ENCODE peak calls at places on chromosomes 3 and 15, in nine cellular contexts. One of them, this sample, is unnamed.
A peak's percentile ranks its signal among the peaks of the same experiment; 100 is the strongest.

GRCh38 chr3:1380926-1381646 is 288.3 kb downstream of the CNTN6 start:
- DNase-seq in cardiac muscle cell: no peak
- DNase-seq in fibroblast of pulmonary artery: no peak
- DNase-seq in GM06990: peak; percentile 3
- DNase-seq in astrocyte of the spinal cord: no peak
- DNase-seq in foreskin fibroblast: no peak
- DNase-seq in OCI-LY7: peak; percentile 24
- DNase-seq in body of pancreas: no peak
- DNase-seq in GM12865: peak; percentile 1
- DNase-seq in this sample: no peak

GRCh38 chr3:67646586-67647234 is 7.7 kb downstream of the SUCLG2 start:
- DNase-seq in astrocyte of the spinal cord: peak; percentile 52
- DNase-seq in GM06990: no peak
- DNase-seq in OCI-LY7: no peak
- DNase-seq in GM12865: no peak
- DNase-seq in cardiac muscle cell: peak; percentile 43
- DNase-seq in foreskin fibroblast: no peak
- DNase-seq in body of pancreas: no peak
- DNase-seq in fibroblast of pulmonary artery: peak; percentile 30
- DNase-seq in this sample: no peak

GRCh38 chr3:101898752-101899169 is 49.4 kb downstream of the NFKBIZ start:
- DNase-seq in GM12865: peak; percentile 79
- DNase-seq in cardiac muscle cell: no peak
- DNase-seq in fibroblast of pulmonary artery: no peak
- DNase-seq in GM06990: peak; percentile 83
- DNase-seq in OCI-LY7: peak; percentile 91
- DNase-seq in foreskin fibroblast: no peak
- DNase-seq in body of pancreas: no peak
- DNase-seq in astrocyte of the spinal cord: no peak
- DNase-seq in this sample: no peak

GRCh38 chr3:188402229-188402628 is 248.3 kb downstream of the LPP start:
- DNase-seq in OCI-LY7: no peak
- DNase-seq in fibroblast of pulmonary artery: no peak
- DNase-seq in body of pancreas: no peak
- DNase-seq in astrocyte of the spinal cord: no peak
- DNase-seq in GM12865: no peak
- DNase-seq in cardiac muscle cell: no peak
- DNase-seq in GM06990: no peak
- DNase-seq in foreskin fibroblast: no peak
- DNase-seq in this sample: no peak

GRCh38 chr3:61250784-61251173 is 473 bp downstream of the FHIT start:
- DNase-seq in foreskin fibroblast: peak; percentile 26
- DNase-seq in GM06990: no peak
- DNase-seq in body of pancreas: peak; percentile 37
- DNase-seq in OCI-LY7: peak; percentile 43
- DNase-seq in cardiac muscle cell: peak; percentile 23
- DNase-seq in astrocyte of the spinal cord: no peak
- DNase-seq in fibroblast of pulmonary artery: no peak
- DNase-seq in GM12865: peak; percentile 68
- DNase-seq in this sample: no peak

GRCh38 chr3:49131040-49131439 is 1.8 kb downstream of the LAMB2 start:
- DNase-seq in body of pancreas: no peak
- DNase-seq in OCI-LY7: no peak
- DNase-seq in GM06990: no peak
- DNase-seq in fibroblast of pulmonary artery: no peak
- DNase-seq in cardiac muscle cell: no peak
- DNase-seq in GM12865: no peak
- DNase-seq in foreskin fibroblast: no peak
- DNase-seq in astrocyte of the spinal cord: no peak
- DNase-seq in this sample: no peak

GRCh38 chr15:70264014-70264492 is 166.3 kb upstream of the TLE3 start:
- DNase-seq in cardiac muscle cell: peak; percentile 18
- DNase-seq in foreskin fibroblast: peak; percentile 13
- DNase-seq in OCI-LY7: no peak
- DNase-seq in GM12865: no peak
- DNase-seq in GM06990: no peak
- DNase-seq in fibroblast of pulmonary artery: no peak
- DNase-seq in body of pancreas: no peak
- DNase-seq in astrocyte of the spinal cord: peak; percentile 36
- DNase-seq in this sample: no peak

GRCh38 chr3:64889991-64890390 is 202.2 kb upstream of the ADAMTS9 start:
- DNase-seq in astrocyte of the spinal cord: no peak
- DNase-seq in GM06990: no peak
- DNase-seq in cardiac muscle cell: peak; percentile 72
- DNase-seq in OCI-LY7: no peak
- DNase-seq in fibroblast of pulmonary artery: peak; percentile 68
- DNase-seq in body of pancreas: peak; percentile 35
- DNase-seq in foreskin fibroblast: peak; percentile 40
- DNase-seq in GM12865: no peak
- DNase-seq in this sample: no peak

GRCh38 chr15:56820333-56820732 is 87.0 kb upstream of the ZNF280D start:
- DNase-seq in GM06990: no peak
- DNase-seq in astrocyte of the spinal cord: no peak
- DNase-seq in cardiac muscle cell: no peak
- DNase-seq in foreskin fibroblast: no peak
- DNase-seq in GM12865: no peak
- DNase-seq in body of pancreas: no peak
- DNase-seq in OCI-LY7: no peak
- DNase-seq in fibroblast of pulmonary artery: no peak
- DNase-seq in this sample: no peak

GRCh38 chr15:83930813-83931212 is 276.9 kb downstream of the ADAMTSL3 start:
- DNase-seq in body of pancreas: peak; percentile 74
- DNase-seq in fibroblast of pulmonary artery: peak; percentile 8
- DNase-seq in OCI-LY7: no peak
- DNase-seq in GM06990: no peak
- DNase-seq in astrocyte of the spinal cord: no peak
- DNase-seq in cardiac muscle cell: no peak
- DNase-seq in foreskin fibroblast: no peak
- DNase-seq in GM12865: no peak
- DNase-seq in this sample: peak; percentile 99

GRCh38 chr3:116141724-116142123 is 303.6 kb downstream of the LSAMP start:
- DNase-seq in GM12865: no peak
- DNase-seq in foreskin fibroblast: peak; percentile 44
- DNase-seq in cardiac muscle cell: no peak
- DNase-seq in body of pancreas: no peak
- DNase-seq in astrocyte of the spinal cord: peak; percentile 46
- DNase-seq in OCI-LY7: no peak
- DNase-seq in GM06990: no peak
- DNase-seq in fibroblast of pulmonary artery: no peak
- DNase-seq in this sample: no peak

GRCh38 chr3:138833908-138834358 is 795 bp downstream of the PIK3CB start:
- DNase-seq in body of pancreas: peak; percentile 21
- DNase-seq in cardiac muscle cell: peak; percentile 36
- DNase-seq in OCI-LY7: no peak
- DNase-seq in GM12865: peak; percentile 31
- DNase-seq in astrocyte of the spinal cord: peak; percentile 31
- DNase-seq in foreskin fibroblast: peak; percentile 57
- DNase-seq in fibroblast of pulmonary artery: peak; percentile 31
- DNase-seq in GM06990: no peak
- DNase-seq in this sample: no peak

GRCh38 chr3:178646205-178646604 is 110.0 kb downstream of the KCNMB2 start:
- DNase-seq in body of pancreas: no peak
- DNase-seq in GM06990: no peak
- DNase-seq in astrocyte of the spinal cord: no peak
- DNase-seq in OCI-LY7: no peak
- DNase-seq in fibroblast of pulmonary artery: no peak
- DNase-seq in GM12865: no peak
- DNase-seq in foreskin fibroblast: peak; percentile 16
- DNase-seq in cardiac muscle cell: no peak
- DNase-seq in this sample: no peak

GRCh38 chr3:77456881-77457280 is 417.0 kb downstream of the ROBO2 start:
- DNase-seq in OCI-LY7: no peak
- DNase-seq in astrocyte of the spinal cord: no peak
- DNase-seq in cardiac muscle cell: no peak
- DNase-seq in body of pancreas: no peak
- DNase-seq in GM06990: no peak
- DNase-seq in GM12865: no peak
- DNase-seq in fibroblast of pulmonary artery: no peak
- DNase-seq in foreskin fibroblast: no peak
- DNase-seq in this sample: no peak

GRCh38 chr3:140711043-140711718 is 33.3 kb downstream of the TRIM42 start:
- DNase-seq in GM12865: no peak
- DNase-seq in fibroblast of pulmonary artery: no peak
- DNase-seq in OCI-LY7: no peak
- DNase-seq in astrocyte of the spinal cord: no peak
- DNase-seq in cardiac muscle cell: no peak
- DNase-seq in body of pancreas: no peak
- DNase-seq in GM06990: no peak
- DNase-seq in foreskin fibroblast: no peak
- DNase-seq in this sample: no peak

GRCh38 chr15:99925661-99926461 is 192.6 kb upstream of the LYSMD4 start:
- DNase-seq in astrocyte of the spinal cord: no peak
- DNase-seq in cardiac muscle cell: peak; percentile 11
- DNase-seq in body of pancreas: peak; percentile 79
- DNase-seq in GM06990: peak; percentile 55
- DNase-seq in foreskin fibroblast: peak; percentile 52
- DNase-seq in GM12865: peak; percentile 69
- DNase-seq in OCI-LY7: no peak
- DNase-seq in fibroblast of pulmonary artery: peak; percentile 10
- DNase-seq in this sample: peak; percentile 23

GRCh38 chr3:35638640-35639250 is 580 bp upstream of the ARPP21 start:
- DNase-seq in foreskin fibroblast: no peak
- DNase-seq in OCI-LY7: no peak
- DNase-seq in fibroblast of pulmonary artery: no peak
- DNase-seq in GM12865: no peak
- DNase-seq in GM06990: peak; percentile 1
- DNase-seq in body of pancreas: no peak
- DNase-seq in cardiac muscle cell: no peak
- DNase-seq in astrocyte of the spinal cord: no peak
- DNase-seq in this sample: no peak
- H3K4me3 ChIP-seq in foreskin fibroblast: no peak overlapping the region
- H3K4me3 ChIP-seq in OCI-LY7: peak overlapping the region; percentile 68
- H3K4me3 ChIP-seq in fibroblast of pulmonary artery: peak overlapping the region; percentile 53
- H3K4me3 ChIP-seq in GM12865: no peak overlapping the region
- H3K4me3 ChIP-seq in GM06990: no peak overlapping the region
- H3K4me3 ChIP-seq in body of pancreas: no peak overlapping the region
- H3K4me3 ChIP-seq in cardiac muscle cell: peak overlapping the region; percentile 50
- H3K4me3 ChIP-seq in astrocyte of the spinal cord: peak overlapping the region; percentile 57
- H3K4me3 ChIP-seq in this sample: peak overlapping the region; percentile 27

GRCh38 chr3:176663819-176664218 is 533.5 kb downstream of the TBL1XR1 start:
- DNase-seq in foreskin fibroblast: peak; percentile 82
- DNase-seq in fibroblast of pulmonary artery: peak; percentile 87
- DNase-seq in GM06990: no peak
- DNase-seq in body of pancreas: peak; percentile 15
- DNase-seq in OCI-LY7: peak; percentile 20
- DNase-seq in cardiac muscle cell: peak; percentile 87
- DNase-seq in GM12865: peak; percentile 4
- DNase-seq in astrocyte of the spinal cord: peak; percentile 68
- DNase-seq in this sample: peak; percentile 80
- TF ChIP-seq CTCF in foreskin fibroblast: peak; percentile 20
- TF ChIP-seq CTCF in fibroblast of pulmonary artery: peak; percentile 45
- TF ChIP-seq CTCF in GM06990: peak; percentile 15
- TF ChIP-seq CTCF in body of pancreas: peak; percentile 20
- TF ChIP-seq CTCF in OCI-LY7: peak; percentile 59
- TF ChIP-seq CTCF in cardiac muscle cell: peak; percentile 42
- TF ChIP-seq CTCF in GM12865: no peak
- TF ChIP-seq CTCF in astrocyte of the spinal cord: peak; percentile 34
- TF ChIP-seq CTCF in this sample: peak; percentile 53

DNA sequence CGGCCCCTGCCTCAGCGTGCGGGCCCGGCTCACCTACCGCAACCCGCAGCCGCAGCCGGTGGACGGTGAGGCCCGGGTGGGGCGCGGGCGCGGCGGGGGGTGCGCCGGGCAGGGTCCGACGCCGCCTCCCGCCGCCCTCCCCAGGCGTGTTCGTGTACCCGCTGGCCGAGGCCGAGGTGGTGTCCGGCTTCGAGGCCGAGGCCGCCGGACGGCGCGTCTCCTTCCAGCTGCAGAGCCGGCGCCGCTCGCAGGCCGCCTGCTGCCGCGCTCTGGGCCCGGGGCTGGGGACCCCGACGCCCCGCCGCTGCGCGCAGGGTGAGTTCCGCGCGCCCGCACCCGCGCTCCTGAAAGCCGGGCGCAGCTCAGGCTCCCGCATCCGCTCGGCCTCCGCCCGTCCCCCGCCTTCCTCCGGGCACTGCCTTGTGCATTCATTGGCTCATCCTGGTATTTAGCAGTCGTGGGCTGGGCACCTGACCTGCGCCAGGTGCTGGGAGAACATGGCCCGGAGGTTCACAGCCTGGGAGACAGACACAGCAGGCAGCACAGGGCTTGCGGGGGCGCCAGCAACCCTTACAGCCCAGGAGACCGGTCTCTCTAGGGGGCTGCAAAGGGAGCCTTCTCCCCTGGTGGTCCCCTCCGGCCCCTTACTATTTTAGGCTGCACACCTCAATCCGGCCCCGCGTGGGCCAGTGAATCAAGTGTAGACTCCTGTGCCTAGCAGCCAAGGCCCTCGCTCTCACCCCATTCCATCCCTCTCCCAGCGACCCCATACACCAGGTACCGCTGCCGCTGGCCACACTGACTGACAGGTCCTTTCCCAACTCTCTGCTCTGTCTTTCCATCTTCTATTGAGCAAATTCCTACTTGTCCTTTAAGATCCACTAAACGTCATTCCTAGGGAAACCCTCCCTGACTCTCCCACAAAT is 1.5 kb downstream of the VWA5B2 start:
- DNase-seq in body of pancreas: peak; percentile 57
- DNase-seq in fibroblast of pulmonary artery: no peak
- DNase-seq in cardiac muscle cell: no peak
- DNase-seq in astrocyte of the spinal cord: no peak
- DNase-seq in OCI-LY7: no peak
- DNase-seq in GM12865: no peak
- DNase-seq in GM06990: no peak
- DNase-seq in foreskin fibroblast: no peak
- DNase-seq in this sample: no peak
- H3K4me3 ChIP-seq in body of pancreas: no peak overlapping the region
- H3K4me3 ChIP-seq in fibroblast of pulmonary artery: no peak overlapping the region
- H3K4me3 ChIP-seq in cardiac muscle cell: peak overlapping the region; percentile 14
- H3K4me3 ChIP-seq in astrocyte of the spinal cord: no peak overlapping the region
- H3K4me3 ChIP-seq in OCI-LY7: no peak overlapping the region
- H3K4me3 ChIP-seq in GM12865: no peak overlapping the region
- H3K4me3 ChIP-seq in GM06990: no peak overlapping the region
- H3K4me3 ChIP-seq in foreskin fibroblast: no peak overlapping the region
- H3K4me3 ChIP-seq in this sample: no peak overlapping the region

GRCh38 chr3:24067483-24067882 is 122.4 kb downstream of the NR1D2 start:
- DNase-seq in fibroblast of pulmonary artery: no peak
- DNase-seq in foreskin fibroblast: peak; percentile 83
- DNase-seq in GM12865: no peak
- DNase-seq in body of pancreas: no peak
- DNase-seq in GM06990: no peak
- DNase-seq in astrocyte of the spinal cord: peak; percentile 27
- DNase-seq in cardiac muscle cell: no peak
- DNase-seq in OCI-LY7: no peak
- DNase-seq in this sample: no peak

GRCh38 chr3:24072193-24072592 is 127.1 kb downstream of the NR1D2 start:
- DNase-seq in fibroblast of pulmonary artery: no peak
- DNase-seq in GM12865: no peak
- DNase-seq in OCI-LY7: no peak
- DNase-seq in body of pancreas: no peak
- DNase-seq in GM06990: no peak
- DNase-seq in foreskin fibroblast: no peak
- DNase-seq in cardiac muscle cell: no peak
- DNase-seq in astrocyte of the spinal cord: no peak
- DNase-seq in this sample: no peak

DNA sequence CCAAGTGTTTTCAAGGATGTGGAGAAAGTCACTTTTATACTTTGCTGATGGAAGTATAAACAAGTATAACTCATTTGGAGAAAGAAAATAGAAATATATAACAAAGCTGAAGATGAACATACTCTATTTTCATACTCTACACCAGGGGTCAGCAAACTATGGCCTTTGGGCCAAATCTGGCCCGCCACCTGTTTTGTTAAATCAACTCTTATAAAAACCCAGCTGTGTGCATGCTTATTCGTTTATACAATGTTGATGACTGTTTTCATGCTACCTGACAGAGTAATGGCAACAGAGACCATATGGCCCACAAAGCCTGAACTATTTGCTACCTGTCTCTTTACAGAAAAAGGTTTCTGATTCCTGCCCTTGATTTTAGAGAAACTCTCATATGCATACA is 124.0 kb downstream of the NR1D2 start:
- DNase-seq in GM06990: no peak
- DNase-seq in cardiac muscle cell: peak; percentile 25
- DNase-seq in fibroblast of pulmonary artery: no peak
- DNase-seq in GM12865: no peak
- DNase-seq in foreskin fibroblast: peak; percentile 12
- DNase-seq in OCI-LY7: peak; percentile 13
- DNase-seq in body of pancreas: no peak
- DNase-seq in astrocyte of the spinal cord: no peak
- DNase-seq in this sample: peak; percentile 64
- TF ChIP-seq CTCF in GM06990: no peak
- TF ChIP-seq CTCF in cardiac muscle cell: peak; percentile 25
- TF ChIP-seq CTCF in fibroblast of pulmonary artery: no peak
- TF ChIP-seq CTCF in GM12865: no peak
- TF ChIP-seq CTCF in foreskin fibroblast: peak; percentile 16
- TF ChIP-seq CTCF in OCI-LY7: peak; percentile 62
- TF ChIP-seq CTCF in body of pancreas: no peak
- TF ChIP-seq CTCF in astrocyte of the spinal cord: no peak
- TF ChIP-seq CTCF in this sample: peak; percentile 60

This sample was measured in LNCaP clone FGC.